ENCODE peak calls at places on chromosomes 2 and 18, in five cellular contexts. B is anterior cingulate cortex; F is stimulated activated CD4-positive, alpha-beta T cell treated with anti-CD3 and anti-CD28 coated beads, Interleukin-2, amount 100 ng/mL, for 48 hours; Q is fibroblast of the conjunctiva; T is foreskin fibroblast. H is an unnamed sample.

GRCh38 chr2:134718095-134718955 is 475 bp downstream of the TMEM163 start:
- DNase-seq in T (no peak), Q (no peak), F (no peak), B (no peak), H (peak)

GRCh38 chr2:53787255-53787910 is 539 bp downstream of the ERLEC1 start:
- DNase-seq in Q (no peak), B (no peak), F (peak), T (no peak), H (peak)

GRCh38 chr2:145752091-145752806 is 1232.3 kb upstream of the ZEB2 start:
- DNase-seq in B (no peak), Q (peak), T (peak), F (no peak), H (peak)

GRCh38 chr2:130864830-130865229 is 28.1 kb downstream of the ARHGEF4 start:
- DNase-seq in B (no peak), T (peak), F (no peak), Q (peak), H (no peak)

GRCh38 chr2:31038385-31038784 is 99.9 kb downstream of the GALNT14 start:
- DNase-seq in Q (no peak), B (no peak), T (no peak), F (no peak), H (peak)

GRCh38 chr2:215493370-215493769 is 57.5 kb upstream of the FN1 start:
- DNase-seq in F (no peak), T (no peak), B (no peak), Q (no peak), H (no peak)

GRCh38 chr2:80462654-80463053 is 158.1 kb upstream of the LRRTM1 start:
- DNase-seq in Q (no peak), T (no peak), F (no peak), B (no peak), H (no peak)

GRCh38 chr2:161063074-161063945 is 96.9 kb upstream of the TANK start:
- DNase-seq in F (peak), Q (peak), T (peak), B (peak), H (peak)

GRCh38 chr2:226524381-226524843 is 275.2 kb downstream of the IRS1 start:
- DNase-seq in Q (peak), T (peak), F (no peak), B (no peak), H (no peak)

GRCh38 chr2:195594916-195595694 is 61.9 kb upstream of the SLC39A10 start:
- DNase-seq in F (no peak), B (no peak), T (no peak), Q (no peak), H (no peak)

GRCh38 chr2:26001743-26002341 is 19.5 kb upstream of the KIF3C start:
- DNase-seq in F (no peak), B (peak), T (no peak), Q (peak), H (no peak)

GRCh38 chr2:234135750-234136221 is 85.3 kb downstream of the SPP2 start:
- DNase-seq in F (peak), T (peak), B (peak), Q (peak), H (peak)

GRCh38 chr18:31498450-31499156 is 626 bp downstream of the DSG2 start:
- DNase-seq in B (no peak), F (no peak), T (no peak), Q (no peak), H (no peak)

GRCh38 chr18:76620326-76620813 is 125.3 kb upstream of the ZNF516 start:
- DNase-seq in B (peak), T (peak), F (peak), Q (peak), H (peak)

GRCh38 chr18:45521151-45521550 is 94.1 kb upstream of the SLC14A2 start:
- DNase-seq in F (no peak), Q (peak), B (no peak), T (peak), H (no peak)

GRCh38 chr2:188117706-188118105 is 174.0 kb upstream of the GULP1 start:
- DNase-seq in T (no peak), B (no peak), Q (no peak), F (no peak), H (no peak)

GRCh38 chr2:44004735-44005602 is 9.2 kb upstream of the LRPPRC start:
- DNase-seq in B (no peak), F (no peak), Q (no peak), T (peak), H (no peak)

GRCh38 chr18:959854-960253 is 55.2 kb downstream of the ADCYAP1 start:
- DNase-seq in Q (no peak), T (no peak), F (no peak), B (no peak), H (no peak)

GRCh38 chr2:241584446-241584845 is 25.9 kb downstream of the BOK start:
- DNase-seq in B (no peak), F (no peak), T (peak), Q (no peak), H (no peak)

GRCh38 chr2:176626796-176627195 is 357.6 kb downstream of the MTX2 start:
- DNase-seq in B (no peak), T (no peak), F (no peak), Q (no peak), H (no peak)

GRCh38 chr18:47149457-47150028 is 757 bp downstream of the HDHD2 start:
- DNase-seq in Q (no peak), F (no peak), B (peak), T (no peak), H (peak)

H was measured in T47D.